ENCODE peak calls at places on chromosomes 16 and 17, in seven cellular contexts. M is CD8-positive, alpha-beta memory T cell; K is CD8-positive, alpha-beta T cell; R is MM.1S; L is Peyer's patch; H is RWPE2; S is IMR-90. E is an unnamed sample.

GRCh38 chr17:57102122-57102521 is 17.1 kb downstream of the AKAP1 start:
- DNase-seq in M (no peak), K (no peak), R (no peak), L (no peak), H (no peak), S (no peak), E (no peak)

GRCh38 chr16:71889147-71889546 is 5.2 kb upstream of the ZNF821 start:
- DNase-seq in M (no peak), K (no peak), R (no peak), L (peak; percentile 41), H (no peak), S (no peak), E (no peak)

GRCh38 chr16:55597928-55598327 is 31.4 kb downstream of the CAPNS2 start:
- DNase-seq in M (no peak), K (no peak), R (no peak), L (no peak), H (no peak), S (no peak), E (no peak)

GRCh38 chr17:6381052-6381451 is 53.9 kb downstream of the AIPL1 start:
- DNase-seq in M (no peak), K (no peak), R (no peak), L (no peak), H (no peak), S (no peak), E (no peak)

GRCh38 chr16:88622866-88623265 is 15.5 kb upstream of the IL17C start:
- DNase-seq in M (no peak), K (no peak), R (no peak), L (no peak), H (no peak), S (no peak), E (no peak)

GRCh38 chr17:72366626-72367025 is 245.8 kb downstream of the SOX9 start:
- DNase-seq in M (no peak), K (no peak), R (no peak), L (no peak), H (no peak), S (no peak), E (no peak)

GRCh38 chr17:66567234-66568170 is 265.1 kb downstream of the PRKCA start:
- DNase-seq in M (peak; percentile 69), K (peak; percentile 87), R (peak; percentile 69), L (peak; percentile 92), H (no peak), S (peak; percentile 88), E (peak; percentile 28)

GRCh38 chr16:50208460-50208931 is 55.4 kb downstream of the TENT4B start:
- DNase-seq in M (no peak), K (no peak), R (no peak), L (no peak), H (no peak), S (peak; percentile 73), E (no peak)

GRCh38 chr17:6470146-6470718 is 26.0 kb downstream of the PIMREG start:
- DNase-seq in M (no peak), K (no peak), R (no peak), L (no peak), H (no peak), S (no peak), E (no peak)

GRCh38 chr17:17057057-17057551 is 14.8 kb downstream of the MPRIP start:
- DNase-seq in M (no peak), K (peak; percentile 37), R (no peak), L (peak; percentile 37), H (no peak), S (no peak), E (no peak)

GRCh38 chr16:86494565-86495356 is 15.6 kb upstream of the FOXF1 start:
- DNase-seq in M (no peak), K (no peak), R (no peak), L (no peak), H (no peak), S (no peak), E (no peak)

GRCh38 chr17:16027708-16028584 is 28.3 kb downstream of the TTC19 start:
- DNase-seq in M (no peak), K (no peak), R (no peak), L (no peak), H (peak; percentile 69), S (peak; percentile 97), E (peak; percentile 14)

GRCh38 chr16:54191592-54191991 is 95.0 kb downstream of the IRX3 start:
- DNase-seq in M (no peak), K (no peak), R (no peak), L (no peak), H (no peak), S (no peak), E (no peak)

GRCh38 chr17:17886253-17886652 is 49.5 kb upstream of the SREBF1 start:
- DNase-seq in M (no peak), K (no peak), R (no peak), L (peak; percentile 55), H (no peak), S (no peak), E (no peak)

GRCh38 chr17:80663783-80664206 is 119.2 kb downstream of the RPTOR start:
- DNase-seq in M (no peak), K (peak; percentile 71), R (no peak), L (peak; percentile 48), H (no peak), S (peak; percentile 84), E (no peak)

GRCh38 chr16:88737298-88738166 is 31.2 kb downstream of the CTU2 start:
- DNase-seq in M (peak; percentile 75), K (peak; percentile 88), R (peak; percentile 64), L (peak; percentile 86), H (no peak), S (peak; percentile 70), E (peak; percentile 77)

GRCh38 chr17:13428611-13429042 is 173.1 kb downstream of the HS3ST3A1 start:
- DNase-seq in M (no peak), K (no peak), R (no peak), L (no peak), H (no peak), S (no peak), E (no peak)

GRCh38 chr16:48906076-48906475 is 296.1 kb upstream of the N4BP1 start:
- DNase-seq in M (no peak), K (no peak), R (no peak), L (no peak), H (no peak), S (no peak), E (no peak)
- H3K27me3 ChIP-seq in M (no peaks in the 10 kb centered on the region), K (no peaks in the 10 kb centered on the region), R (no peaks in the 10 kb centered on the region), L (no peaks in the 10 kb centered on the region), H (no peaks in the 10 kb centered on the region), S (peaks cover 9% of the 10 kb centered on the region), E (no peaks in the 10 kb centered on the region)

GRCh38 chr16:19709381-19710136 is 8.5 kb downstream of the KNOP1 start:
- DNase-seq in M (no peak), K (no peak), R (no peak), L (no peak), H (no peak), S (no peak), E (no peak)

GRCh38 chr16:19708498-19709205 is 9.4 kb downstream of the KNOP1 start:
- DNase-seq in M (no peak), K (no peak), R (no peak), L (no peak), H (no peak), S (no peak), E (no peak)

GRCh38 chr16:19710991-19711545 is 7.0 kb downstream of the KNOP1 start:
- DNase-seq in M (no peak), K (no peak), R (no peak), L (no peak), H (no peak), S (no peak), E (no peak)

GRCh38 chr16:19711643-19712042 is 6.4 kb downstream of the KNOP1 start:
- DNase-seq in M (no peak), K (no peak), R (no peak), L (no peak), H (no peak), S (no peak), E (no peak)

DNA sequence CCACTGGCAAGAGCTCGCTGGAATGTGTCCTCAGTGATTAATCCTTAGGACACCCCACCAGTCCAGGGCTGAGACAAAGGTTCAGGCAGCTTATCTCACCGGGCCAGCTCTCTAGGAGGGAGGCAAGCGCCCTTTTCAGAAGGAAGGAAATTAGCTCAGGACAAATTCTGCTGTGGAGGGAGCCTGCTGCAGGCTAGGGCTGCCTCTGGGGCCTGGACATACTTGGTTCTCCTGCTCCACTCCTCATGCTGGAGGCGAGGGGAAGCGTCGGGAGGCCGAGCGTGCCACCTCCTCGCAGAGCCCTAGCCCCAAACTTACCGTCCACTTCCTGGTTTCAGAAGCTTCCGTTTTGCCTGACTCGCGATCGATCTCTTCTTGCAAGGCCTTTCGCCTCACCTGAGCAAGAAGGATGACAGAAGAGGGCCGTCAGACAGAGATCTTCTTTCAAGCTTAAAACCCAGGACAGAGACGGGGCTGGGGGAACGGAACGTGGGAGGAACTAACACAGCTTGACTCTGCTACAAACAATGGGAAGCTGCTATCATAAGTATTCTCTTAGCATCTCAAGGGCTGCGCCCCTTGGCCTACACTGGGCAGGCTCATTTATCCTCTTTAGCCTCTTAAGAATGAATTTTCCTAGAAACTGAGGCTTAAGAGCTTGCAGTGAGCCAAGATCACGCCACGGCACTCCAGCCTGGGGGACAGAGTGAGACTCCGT is 7.7 kb downstream of the KNOP1 start:
- DNase-seq in M (no peak), K (no peak), R (no peak), L (no peak), H (no peak), S (no peak), E (no peak)
- H3K36me3 ChIP-seq in M (peaks cover 13% of the 10 kb centered on the region), K (peaks cover 23% of the 10 kb centered on the region), R (peaks cover 6% of the 10 kb centered on the region), L (no peaks in the 10 kb centered on the region), H (peaks cover 62% of the 10 kb centered on the region), S (peaks cover 54% of the 10 kb centered on the region), E (peaks cover 27% of the 10 kb centered on the region)

DNA sequence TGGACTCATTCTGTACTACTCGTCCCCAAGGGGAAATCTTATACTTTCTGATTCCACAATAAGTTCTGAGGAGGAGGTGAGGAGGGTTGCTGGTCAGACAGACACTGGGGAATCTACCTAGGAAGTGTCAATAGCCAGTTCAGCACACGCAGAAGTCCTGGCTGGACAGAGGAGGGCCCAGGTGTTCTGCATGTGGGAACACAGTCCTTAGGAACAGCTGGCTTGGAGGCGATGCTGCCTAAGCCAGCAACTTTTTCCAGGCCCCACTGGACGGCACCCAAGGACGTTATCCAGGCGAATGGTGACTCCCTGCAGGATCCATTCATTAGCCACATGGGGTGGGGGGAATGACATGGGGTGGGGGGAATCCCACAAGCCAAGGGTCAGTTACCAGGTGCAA is 29.9 kb upstream of the WFIKKN2 start:
- DNase-seq in M (no peak), K (no peak), R (no peak), L (no peak), H (no peak), S (no peak), E (no peak)
- H3K27me3 ChIP-seq in M (no peaks in the 10 kb centered on the region), K (no peaks in the 10 kb centered on the region), R (no peaks in the 10 kb centered on the region), L (no peaks in the 10 kb centered on the region), H (no peaks in the 10 kb centered on the region), S (peaks cover 14% of the 10 kb centered on the region), E (no peaks in the 10 kb centered on the region)

DNA sequence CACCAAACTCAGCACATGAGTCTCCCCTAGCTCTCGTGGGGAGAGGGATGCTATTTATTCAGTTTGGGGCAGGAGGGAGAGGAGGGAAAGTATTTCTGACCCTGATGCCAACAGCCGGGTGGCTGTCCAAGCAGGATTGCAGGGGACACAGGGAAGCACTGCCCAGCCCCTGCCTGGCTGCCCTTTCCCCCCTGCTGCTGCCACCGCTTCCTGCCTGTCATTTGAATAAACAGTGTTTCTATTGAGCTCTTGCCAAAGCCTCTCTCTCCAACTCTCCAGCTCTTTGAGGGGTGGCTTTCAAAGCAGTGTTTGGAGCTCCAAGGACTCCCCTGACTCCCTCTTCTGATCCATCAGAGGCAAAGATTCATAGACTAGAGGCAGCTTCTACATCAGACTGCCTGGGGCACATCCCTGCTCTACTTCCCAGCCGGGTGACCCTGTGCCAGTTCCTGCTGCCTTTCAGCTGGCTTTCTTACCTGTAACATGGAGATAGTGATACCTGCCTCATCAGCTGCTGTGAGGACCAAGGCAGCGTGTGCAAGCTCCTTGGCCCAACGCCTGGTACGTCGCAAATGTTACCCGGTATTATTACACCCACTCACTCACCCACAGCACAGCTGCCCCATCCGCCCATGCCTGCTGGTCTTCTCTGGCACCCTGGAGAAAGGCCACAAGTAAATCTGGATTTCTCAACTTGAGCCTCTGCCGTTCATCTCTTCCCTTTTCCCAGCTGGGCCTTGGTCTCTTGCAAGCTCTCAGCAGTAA is 9.5 kb downstream of the PROCA1 start:
- DNase-seq in M (no peak), K (no peak), R (no peak), L (no peak), H (no peak), S (no peak), E (no peak)
- H3K36me3 ChIP-seq in M (peaks cover 59% of the 10 kb centered on the region), K (peaks cover 49% of the 10 kb centered on the region), R (peaks cover 9% of the 10 kb centered on the region), L (no peaks in the 10 kb centered on the region), H (peaks cover 57% of the 10 kb centered on the region), S (peaks cover 85% of the 10 kb centered on the region), E (peaks cover 62% of the 10 kb centered on the region)